ENCODE peak calls at places on chromosome 16, in ten cellular contexts. One of them, this sample, is unnamed. For H3K4me1, the result is how much of the 10 kb centered on the place peaks cover.

GRCh38 chr16:68737730-68738590 is 868 bp downstream of the CDH1 start:
- DNase-seq in spleen: peak
- DNase-seq in breast epithelium: peak
- DNase-seq in kidney: peak
- DNase-seq in mammary epithelial cell: peak
- DNase-seq in stomach: peak
- DNase-seq in mucosa of descending colon: peak
- DNase-seq in PC-3: peak
- DNase-seq in fibroblast of lung: no peak
- DNase-seq in RWPE2: peak
- DNase-seq in this sample: no peak

GRCh38 chr16:11583171-11583570 is 3.5 kb downstream of the LITAF start:
- DNase-seq in spleen: peak
- DNase-seq in breast epithelium: no peak
- DNase-seq in kidney: no peak
- DNase-seq in mammary epithelial cell: peak
- DNase-seq in stomach: no peak
- DNase-seq in mucosa of descending colon: no peak
- DNase-seq in PC-3: no peak
- DNase-seq in fibroblast of lung: peak
- DNase-seq in RWPE2: no peak
- DNase-seq in this sample: no peak

GRCh38 chr16:4319454-4319853 is 3.6 kb downstream of the GLIS2 start:
- DNase-seq in spleen: no peak
- DNase-seq in breast epithelium: no peak
- DNase-seq in kidney: peak
- DNase-seq in mammary epithelial cell: peak
- DNase-seq in stomach: peak
- DNase-seq in mucosa of descending colon: peak
- DNase-seq in PC-3: no peak
- DNase-seq in fibroblast of lung: no peak
- DNase-seq in RWPE2: peak
- DNase-seq in this sample: no peak

GRCh38 chr16:57627184-57627871 is 1.1 kb upstream of the ADGRG1 start:
- DNase-seq in spleen: no peak
- DNase-seq in breast epithelium: no peak
- DNase-seq in kidney: peak
- DNase-seq in mammary epithelial cell: peak
- DNase-seq in stomach: no peak
- DNase-seq in mucosa of descending colon: no peak
- DNase-seq in PC-3: peak
- DNase-seq in fibroblast of lung: peak
- DNase-seq in RWPE2: peak
- DNase-seq in this sample: no peak

GRCh38 chr16:4241601-4242270 is at the start of gene SRL:
- DNase-seq in spleen: no peak
- DNase-seq in breast epithelium: no peak
- DNase-seq in kidney: no peak
- DNase-seq in mammary epithelial cell: no peak
- DNase-seq in stomach: no peak
- DNase-seq in mucosa of descending colon: no peak
- DNase-seq in PC-3: no peak
- DNase-seq in fibroblast of lung: no peak
- DNase-seq in RWPE2: no peak
- DNase-seq in this sample: no peak

GRCh38 chr16:16052916-16053315 is 103.5 kb downstream of the ABCC1 start:
- DNase-seq in spleen: no peak
- DNase-seq in breast epithelium: no peak
- DNase-seq in kidney: no peak
- DNase-seq in mammary epithelial cell: no peak
- DNase-seq in stomach: no peak
- DNase-seq in mucosa of descending colon: no peak
- DNase-seq in PC-3: no peak
- DNase-seq in fibroblast of lung: peak
- DNase-seq in RWPE2: no peak
- DNase-seq in this sample: no peak

GRCh38 chr16:69871708-69872107 is 79.4 kb upstream of the CLEC18A start:
- DNase-seq in spleen: no peak
- DNase-seq in breast epithelium: no peak
- DNase-seq in kidney: no peak
- DNase-seq in mammary epithelial cell: no peak
- DNase-seq in stomach: no peak
- DNase-seq in mucosa of descending colon: no peak
- DNase-seq in PC-3: no peak
- DNase-seq in fibroblast of lung: no peak
- DNase-seq in RWPE2: no peak
- DNase-seq in this sample: no peak

GRCh38 chr16:30948087-30948955 is 547 bp upstream of the ORAI3 start:
- DNase-seq in spleen: peak
- DNase-seq in breast epithelium: peak
- DNase-seq in kidney: peak
- DNase-seq in mammary epithelial cell: peak
- DNase-seq in stomach: peak
- DNase-seq in mucosa of descending colon: peak
- DNase-seq in PC-3: peak
- DNase-seq in fibroblast of lung: peak
- DNase-seq in RWPE2: peak
- DNase-seq in this sample: peak

DNA sequence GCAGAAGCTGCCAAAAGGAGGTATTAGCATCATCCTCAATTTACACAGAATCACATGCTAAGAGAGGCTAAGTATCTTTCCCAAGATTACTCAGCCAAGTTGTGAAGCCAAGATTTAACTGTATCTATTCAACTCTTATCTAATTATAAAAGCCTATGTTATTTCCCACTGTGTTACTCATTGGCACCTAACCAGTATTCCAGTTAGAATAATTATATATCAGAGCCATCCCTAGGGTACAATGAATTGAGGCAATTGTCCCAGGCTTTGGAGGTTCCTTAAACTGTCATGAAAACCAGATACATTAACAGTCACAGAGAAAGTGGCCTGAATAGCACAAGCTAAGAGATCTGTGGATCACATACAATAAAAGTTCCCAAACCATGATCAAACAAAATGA is 10.9 kb upstream of the AMFR start:
- DNase-seq in spleen: no peak
- DNase-seq in breast epithelium: no peak
- DNase-seq in kidney: no peak
- DNase-seq in mammary epithelial cell: no peak
- DNase-seq in stomach: no peak
- DNase-seq in mucosa of descending colon: no peak
- DNase-seq in PC-3: no peak
- DNase-seq in fibroblast of lung: no peak
- DNase-seq in RWPE2: no peak
- DNase-seq in this sample: no peak
- TF ChIP-seq CTCF in spleen: no peak
- TF ChIP-seq CTCF in breast epithelium: no peak
- TF ChIP-seq CTCF in kidney: no peak
- TF ChIP-seq CTCF in mammary epithelial cell: no peak
- TF ChIP-seq CTCF in stomach: no peak
- TF ChIP-seq CTCF in mucosa of descending colon: no peak
- TF ChIP-seq CTCF in PC-3: no peak
- TF ChIP-seq CTCF in fibroblast of lung: no peak
- TF ChIP-seq CTCF in RWPE2: no peak
- TF ChIP-seq CTCF in this sample: no peak

DNA sequence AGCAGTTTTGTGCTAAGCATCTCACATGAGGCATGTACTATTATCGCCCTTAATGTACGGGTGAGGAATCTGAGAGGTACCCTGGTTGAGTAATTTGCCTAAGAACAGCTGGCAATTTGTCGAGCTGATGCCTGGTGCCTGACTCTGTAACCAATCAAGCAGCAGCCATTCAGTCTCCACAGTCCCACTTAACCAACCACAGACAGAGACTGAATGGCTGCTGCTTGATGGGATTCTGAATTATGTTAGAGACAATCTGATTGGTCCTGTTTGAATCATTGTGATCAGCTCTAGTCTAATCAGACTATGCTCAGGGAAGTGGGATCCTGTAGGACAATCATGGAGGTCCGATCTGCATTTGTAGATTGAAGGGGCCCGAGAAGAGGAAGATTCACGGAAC is 447.0 kb downstream of the SHISA9 start:
- DNase-seq in spleen: no peak
- DNase-seq in breast epithelium: no peak
- DNase-seq in kidney: no peak
- DNase-seq in mammary epithelial cell: no peak
- DNase-seq in stomach: no peak
- DNase-seq in mucosa of descending colon: no peak
- DNase-seq in PC-3: no peak
- DNase-seq in fibroblast of lung: no peak
- DNase-seq in RWPE2: no peak
- DNase-seq in this sample: no peak
- H3K4me1 ChIP-seq in spleen: under half
- H3K4me1 ChIP-seq in breast epithelium: under half
- H3K4me1 ChIP-seq in kidney: under half
- H3K4me1 ChIP-seq in mammary epithelial cell: under half
- H3K4me1 ChIP-seq in stomach: under half
- H3K4me1 ChIP-seq in mucosa of descending colon: under half
- H3K4me1 ChIP-seq in PC-3: under half
- H3K4me1 ChIP-seq in fibroblast of lung: under half
- H3K4me1 ChIP-seq in RWPE2: under half
- H3K4me1 ChIP-seq in this sample: under half

GRCh38 chr16:1159973-1160772 is 7.3 kb downstream of the CACNA1H start:
- DNase-seq in spleen: no peak
- DNase-seq in breast epithelium: peak
- DNase-seq in kidney: peak
- DNase-seq in mammary epithelial cell: peak
- DNase-seq in stomach: no peak
- DNase-seq in mucosa of descending colon: no peak
- DNase-seq in PC-3: peak
- DNase-seq in fibroblast of lung: no peak
- DNase-seq in RWPE2: no peak
- DNase-seq in this sample: peak

GRCh38 chr16:1159325-1159972 is 6.5 kb downstream of the CACNA1H start:
- DNase-seq in spleen: no peak
- DNase-seq in breast epithelium: no peak
- DNase-seq in kidney: no peak
- DNase-seq in mammary epithelial cell: no peak
- DNase-seq in stomach: no peak
- DNase-seq in mucosa of descending colon: no peak
- DNase-seq in PC-3: no peak
- DNase-seq in fibroblast of lung: no peak
- DNase-seq in RWPE2: no peak
- DNase-seq in this sample: no peak

GRCh38 chr16:1156983-1157638 is 4.2 kb downstream of the CACNA1H start:
- DNase-seq in spleen: no peak
- DNase-seq in breast epithelium: no peak
- DNase-seq in kidney: no peak
- DNase-seq in mammary epithelial cell: no peak
- DNase-seq in stomach: no peak
- DNase-seq in mucosa of descending colon: no peak
- DNase-seq in PC-3: no peak
- DNase-seq in fibroblast of lung: no peak
- DNase-seq in RWPE2: no peak
- DNase-seq in this sample: no peak

GRCh38 chr16:1157639-1158455 is 4.9 kb downstream of the CACNA1H start:
- DNase-seq in spleen: no peak
- DNase-seq in breast epithelium: no peak
- DNase-seq in kidney: no peak
- DNase-seq in mammary epithelial cell: no peak
- DNase-seq in stomach: no peak
- DNase-seq in mucosa of descending colon: no peak
- DNase-seq in PC-3: no peak
- DNase-seq in fibroblast of lung: no peak
- DNase-seq in RWPE2: no peak
- DNase-seq in this sample: no peak

DNA sequence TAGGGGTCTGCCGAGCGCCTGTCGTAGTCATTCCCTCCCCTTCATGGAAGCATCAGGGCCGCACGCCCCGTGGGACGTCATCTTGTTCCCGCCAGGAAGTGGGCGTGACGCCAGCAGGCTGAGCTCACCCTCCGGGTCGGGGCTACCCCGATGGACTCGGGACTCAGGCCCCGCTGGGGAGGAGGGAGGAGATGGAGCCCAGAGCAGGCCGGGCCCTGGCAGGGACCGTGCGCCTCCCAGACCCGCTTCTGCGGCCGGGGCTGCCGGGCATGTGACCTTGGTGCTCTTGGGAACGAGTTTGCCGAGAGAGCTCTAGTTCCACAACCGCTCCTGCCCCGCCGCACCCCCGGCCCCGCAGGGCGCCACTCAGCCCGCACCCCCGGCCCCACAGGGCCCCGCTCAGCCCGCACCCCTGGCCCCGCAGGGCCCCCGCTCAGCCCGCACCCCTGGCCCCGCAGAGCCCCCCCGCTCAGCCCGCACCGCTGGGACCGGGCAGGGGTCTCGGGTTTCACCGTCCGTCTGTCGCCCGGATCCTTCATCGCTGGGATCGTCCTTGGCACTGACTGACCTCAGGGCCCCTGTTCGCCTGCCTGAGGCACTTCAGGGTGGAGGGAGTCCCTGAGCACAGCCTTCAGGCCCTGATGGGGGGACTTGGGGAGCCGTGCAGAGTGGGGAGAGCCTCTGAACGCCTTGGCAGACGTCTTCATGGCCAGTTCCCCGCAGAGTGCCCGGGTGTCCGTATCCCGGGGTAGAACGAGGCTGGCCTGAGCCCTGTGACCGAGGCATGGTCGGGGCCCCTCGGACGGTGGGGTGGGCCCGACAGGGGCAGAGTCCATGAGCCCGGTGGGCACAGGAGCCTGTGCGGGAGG is 5.8 kb downstream of the CACNA1H start:
- DNase-seq in spleen: no peak
- DNase-seq in breast epithelium: no peak
- DNase-seq in kidney: peak
- DNase-seq in mammary epithelial cell: no peak
- DNase-seq in stomach: no peak
- DNase-seq in mucosa of descending colon: peak
- DNase-seq in PC-3: no peak
- DNase-seq in fibroblast of lung: peak
- DNase-seq in RWPE2: no peak
- DNase-seq in this sample: no peak
- H3K4me3 ChIP-seq in spleen: no peak
- H3K4me3 ChIP-seq in breast epithelium: no peak
- H3K4me3 ChIP-seq in kidney: no peak
- H3K4me3 ChIP-seq in mammary epithelial cell: no peak
- H3K4me3 ChIP-seq in stomach: no peak
- H3K4me3 ChIP-seq in mucosa of descending colon: no peak
- H3K4me3 ChIP-seq in PC-3: no peak
- H3K4me3 ChIP-seq in fibroblast of lung: no peak
- H3K4me3 ChIP-seq in RWPE2: no peak
- H3K4me3 ChIP-seq in this sample: no peak

DNA sequence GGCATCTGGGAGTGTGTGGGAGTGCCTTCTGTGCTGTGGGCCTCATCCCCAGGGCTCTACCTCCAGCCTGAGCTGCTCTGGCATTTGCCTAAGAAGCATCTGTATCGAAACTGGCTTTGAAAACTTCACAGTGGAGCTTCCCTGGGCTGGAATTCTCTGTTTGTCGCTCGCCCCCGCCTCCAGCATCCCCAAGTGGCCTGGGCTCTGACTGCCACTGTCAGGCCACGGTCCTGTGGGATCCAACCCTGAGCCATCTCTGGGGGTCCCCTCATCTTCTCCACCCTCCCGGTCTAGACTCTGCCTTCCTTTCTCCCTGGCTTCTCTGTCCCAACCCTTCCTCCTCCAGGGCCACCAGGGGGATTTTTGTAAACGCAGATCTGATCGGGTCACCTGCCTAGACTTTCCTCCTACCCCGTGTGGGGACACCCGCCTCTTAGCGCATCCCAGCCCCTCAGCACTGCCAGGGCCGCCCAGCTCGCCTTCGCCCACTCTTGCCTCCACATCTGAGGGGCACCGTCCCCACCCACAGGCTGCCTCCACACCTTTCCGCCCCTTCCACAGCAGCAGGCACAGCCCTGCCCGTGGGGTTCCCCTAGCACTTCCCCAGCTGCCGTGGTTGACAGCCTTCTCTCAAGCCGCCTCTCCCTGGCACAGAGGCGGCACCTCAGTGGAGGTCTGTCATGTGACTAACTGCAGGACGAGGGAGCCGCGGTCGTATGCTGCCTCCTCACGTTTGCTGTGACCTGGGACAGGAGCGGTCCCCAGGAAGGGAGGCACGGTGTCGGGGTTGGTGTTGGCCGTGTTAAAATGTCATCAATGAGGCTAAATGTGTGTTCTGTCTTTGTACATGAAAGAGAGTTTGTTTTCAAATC is 12.0 kb downstream of the TBC1D24 start:
- DNase-seq in spleen: peak
- DNase-seq in breast epithelium: peak
- DNase-seq in kidney: peak
- DNase-seq in mammary epithelial cell: no peak
- DNase-seq in stomach: peak
- DNase-seq in mucosa of descending colon: peak
- DNase-seq in PC-3: no peak
- DNase-seq in fibroblast of lung: no peak
- DNase-seq in RWPE2: no peak
- DNase-seq in this sample: no peak
- TF ChIP-seq CTCF in spleen: peak
- TF ChIP-seq CTCF in breast epithelium: no peak
- TF ChIP-seq CTCF in kidney: peak
- TF ChIP-seq CTCF in mammary epithelial cell: peak
- TF ChIP-seq CTCF in stomach: peak
- TF ChIP-seq CTCF in mucosa of descending colon: no peak
- TF ChIP-seq CTCF in PC-3: no peak
- TF ChIP-seq CTCF in fibroblast of lung: no peak
- TF ChIP-seq CTCF in RWPE2: no peak
- TF ChIP-seq CTCF in this sample: peak

This sample was measured in right atrium auricular region.